ENCODE peak calls at places on chromosomes 16 and 17, in eight cellular contexts. X is fibroblast of the conjunctiva; S is CD4-positive, alpha-beta memory T cell; Y is GM23248; L is stomach; M is A172; B is nucleus accumbens; H is PC-3. J is an unnamed sample.

GRCh38 chr16:50836121-50836541 is 94.2 kb downstream of the CYLD start:
- DNase-seq in H (no peak), B (peak; percentile 51), X (no peak), S (no peak), M (no peak), Y (no peak), L (no peak), J (no peak)

GRCh38 chr16:51201604-51202003 is 50.5 kb upstream of the SALL1 start:
- DNase-seq in M (no peak), S (no peak), Y (no peak), X (no peak), L (no peak), B (no peak), H (no peak), J (no peak)

GRCh38 chr16:28081391-28081790 is 17.9 kb upstream of the GSG1L start:
- DNase-seq in M (no peak), B (no peak), H (no peak), X (no peak), Y (no peak), L (no peak), S (no peak), J (no peak)

GRCh38 chr17:73552300-73553088 is 91.8 kb downstream of the SDK2 start:
- DNase-seq in S (no peak), H (no peak), Y (no peak), X (no peak), M (no peak), B (no peak), L (no peak), J (no peak)

GRCh38 chr16:11145173-11145820 is 110.7 kb downstream of the SOCS1 start:
- DNase-seq in X (no peak), Y (peak; percentile 89), H (no peak), L (no peak), B (no peak), M (no peak), S (no peak), J (no peak)

GRCh38 chr17:601462-602303 is 113.0 kb downstream of the VPS53 start:
- DNase-seq in M (no peak), S (no peak), X (no peak), Y (peak; percentile 50), H (no peak), B (no peak), L (no peak), J (no peak)

GRCh38 chr17:16285646-16286008 is 67.6 kb downstream of the CENPV start:
- DNase-seq in Y (no peak), L (no peak), S (no peak), B (no peak), X (no peak), H (no peak), M (no peak), J (no peak)

GRCh38 chr17:21513012-21513570 is 136.9 kb downstream of the KCNJ12 start:
- DNase-seq in H (peak; percentile 84), S (peak; percentile 73), B (peak; percentile 25), M (peak; percentile 49), Y (peak; percentile 82), X (peak; percentile 43), L (peak; percentile 83), J (peak; percentile 94)

GRCh38 chr17:30413109-30413508 is 34.4 kb downstream of the CPD start:
- DNase-seq in X (no peak), H (peak; percentile 75), Y (peak; percentile 65), B (no peak), S (no peak), L (no peak), M (peak; percentile 19), J (no peak)

GRCh38 chr16:66204761-66205160 is 161.7 kb upstream of the CDH5 start:
- DNase-seq in Y (peak; percentile 64), B (no peak), H (peak; percentile 29), M (no peak), L (no peak), X (peak; percentile 27), S (no peak), J (no peak)

GRCh38 chr17:83152221-83152744 is 72.9 kb downstream of the METRNL start:
- DNase-seq in H (no peak), X (no peak), L (no peak), B (no peak), M (no peak), S (no peak), Y (no peak), J (no peak)

GRCh38 chr17:75588546-75589016 is 981 bp downstream of the MYO15B start:
- DNase-seq in S (no peak), X (no peak), H (no peak), M (no peak), B (no peak), Y (no peak), L (peak; percentile 75), J (no peak)